ENCODE peak calls at places on chromosomes 2 and 18, in nine cellular contexts. W is gastrocnemius medialis; H is H1; F is fibroblast of lung; I is CD4-positive, alpha-beta T cell; V is mesothelial cell of epicardium; T is nephron progenitor cell; P is HFF-Myc; M is neural progenitor cell. Q is an unnamed sample.

GRCh38 chr18:27704721-27705361 is 472.1 kb downstream of the CDH2 start:
- DNase-seq in H (no peak), M (no peak), V (no peak), I (no peak), F (no peak), P (no peak), W (no peak), T (no peak), Q (no peak)

GRCh38 chr2:189763908-189764661 is 1.5 kb upstream of the OSGEPL1 start:
- DNase-seq in W (no peak), H (no peak), M (no peak), V (no peak), F (peak), T (no peak), P (no peak), I (no peak), Q (no peak)

GRCh38 chr2:85772019-85772745 is 18.4 kb downstream of the ATOH8 start:
- DNase-seq in H (no peak), V (peak), I (no peak), W (peak), M (peak), F (peak), P (peak), T (peak), Q (peak)

GRCh38 chr2:44805391-44805790 is 136.1 kb upstream of the SIX3 start:
- DNase-seq in V (no peak), T (no peak), P (no peak), M (peak), W (no peak), F (no peak), H (no peak), I (no peak), Q (no peak)

GRCh38 chr18:3758531-3758930 is 308.6 kb downstream of the TGIF1 start:
- DNase-seq in H (no peak), F (peak), T (no peak), V (no peak), M (no peak), I (no peak), P (peak), W (no peak), Q (no peak)

GRCh38 chr18:42163316-42163715 is 208.3 kb downstream of the PIK3C3 start:
- DNase-seq in T (no peak), I (no peak), V (no peak), P (no peak), F (no peak), H (no peak), M (no peak), W (no peak), Q (no peak)

GRCh38 chr2:215749092-215749957 is 264.0 kb downstream of the MREG start:
- DNase-seq in M (no peak), H (no peak), V (no peak), P (no peak), I (no peak), F (peak), T (no peak), W (peak), Q (peak)

GRCh38 chr2:144331652-144332355 is 188.1 kb downstream of the ZEB2 start:
- DNase-seq in I (no peak), T (no peak), M (peak), H (no peak), V (no peak), P (no peak), F (no peak), W (peak), Q (no peak)

GRCh38 chr2:54483426-54483825 is 27.3 kb downstream of the SPTBN1 start:
- DNase-seq in F (peak), P (no peak), M (no peak), H (no peak), V (no peak), T (no peak), W (no peak), I (no peak), Q (no peak)

GRCh38 chr2:232525796-232526195 is at the start of gene CHRND:
- DNase-seq in V (no peak), H (no peak), I (no peak), F (no peak), T (peak), M (peak), P (no peak), W (peak), Q (no peak)

GRCh38 chr2:215626812-215627281 is 191.0 kb upstream of the FN1 start:
- DNase-seq in P (no peak), I (no peak), V (no peak), M (no peak), F (no peak), H (no peak), T (no peak), W (no peak), Q (no peak)

GRCh38 chr2:20674974-20675679 is 8.2 kb downstream of the GDF7 start:
- DNase-seq in H (no peak), F (peak), P (no peak), M (no peak), T (no peak), I (no peak), V (no peak), W (no peak), Q (no peak)

GRCh38 chr2:202762546-202762945 is 109.0 kb downstream of the ICA1L start:
- DNase-seq in I (no peak), V (no peak), M (no peak), F (peak), T (no peak), W (no peak), P (no peak), H (no peak), Q (no peak)

GRCh38 chr18:42414756-42415454 is 459.9 kb downstream of the PIK3C3 start:
- DNase-seq in V (no peak), F (peak), T (no peak), W (no peak), I (no peak), H (no peak), P (no peak), M (no peak), Q (no peak)

GRCh38 chr2:27742571-27742970 is 28.9 kb upstream of the MRPL33 start:
- DNase-seq in P (no peak), T (no peak), I (no peak), M (no peak), V (no peak), H (no peak), W (no peak), F (no peak), Q (no peak)

GRCh38 chr2:75310915-75311314 is 111.6 kb upstream of the TACR1 start:
- DNase-seq in V (no peak), P (no peak), W (no peak), M (no peak), I (no peak), F (peak), T (no peak), H (no peak), Q (no peak)

GRCh38 chr2:47321411-47322031 is 81.4 kb upstream of the MSH2 start:
- DNase-seq in H (no peak), P (no peak), I (no peak), M (no peak), F (peak), V (no peak), W (no peak), T (no peak), Q (no peak)

GRCh38 chr18:21071071-21071470 is 40.5 kb downstream of the ROCK1 start:
- DNase-seq in T (no peak), P (no peak), I (no peak), V (no peak), M (no peak), W (no peak), F (no peak), H (no peak), Q (no peak)

GRCh38 chr2:135745545-135745944 is 3.9 kb downstream of the UBXN4 start:
- DNase-seq in P (no peak), I (no peak), W (no peak), M (no peak), V (no peak), F (peak), H (no peak), T (no peak), Q (no peak)

DNA sequence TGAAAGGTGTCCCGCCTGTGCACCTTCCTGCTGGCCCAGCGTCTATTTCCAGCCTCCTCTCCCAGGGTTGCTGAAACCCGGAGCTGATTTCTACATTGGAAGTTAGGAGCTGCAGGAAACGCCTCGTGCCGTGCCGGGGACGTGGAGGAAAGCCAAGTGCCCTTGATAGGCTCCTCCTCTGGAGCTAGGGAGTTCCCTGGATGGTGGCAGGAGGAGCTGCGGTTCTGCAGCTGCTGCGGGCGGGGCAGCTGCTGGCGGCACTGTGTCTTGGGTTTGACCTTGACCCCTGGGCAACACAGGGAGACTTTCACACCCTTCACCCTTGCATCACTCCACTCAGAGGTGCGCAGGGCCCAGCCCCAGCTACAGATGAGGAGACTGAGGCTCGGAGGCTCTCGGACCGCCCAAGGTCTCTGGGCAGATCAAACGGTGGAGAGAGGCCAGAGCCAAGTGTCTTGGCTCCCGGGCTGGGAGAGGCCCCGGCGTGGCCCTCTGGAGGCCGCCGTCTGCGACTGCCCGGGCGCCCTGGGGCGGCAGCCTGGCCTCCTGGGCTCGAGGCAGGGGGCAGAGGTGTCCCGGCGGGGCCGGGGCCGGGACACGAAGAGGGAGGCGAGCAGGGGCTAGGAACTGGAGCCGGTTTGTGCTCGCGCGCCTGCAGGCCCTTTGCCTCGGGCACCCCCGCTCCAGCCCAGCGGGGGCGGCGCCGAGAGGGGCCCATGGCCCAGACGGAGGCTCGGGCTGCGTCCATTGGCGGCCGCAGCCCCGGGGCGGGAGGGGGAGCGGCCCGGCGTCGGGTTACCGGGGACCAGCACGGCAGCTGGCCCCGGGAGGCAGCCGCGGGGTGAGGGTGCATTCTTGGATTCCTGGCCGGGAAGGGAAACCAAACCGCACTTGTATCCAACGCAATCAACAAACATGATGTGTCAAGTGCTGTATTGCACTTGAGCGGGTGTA is 129.7 kb upstream of the SLC1A4 start:
- DNase-seq in F (peak), V (peak), I (no peak), T (peak), M (peak), H (no peak), W (peak), P (peak), Q (peak)
- TF ChIP-seq CTCF in F (no peak), V (no peak), I (no peak), T (no peak), M (peak), H (no peak), W (no peak), P (no peak), Q (no peak)

GRCh38 chr2:9769171-9770005 is 73.9 kb upstream of the TAF1B start:
- DNase-seq in V (no peak), W (no peak), I (no peak), M (peak), P (no peak), F (no peak), H (no peak), T (peak), Q (no peak)

GRCh38 chr2:9770006-9770307 is 73.3 kb upstream of the TAF1B start:
- DNase-seq in F (no peak), I (no peak), P (no peak), H (no peak), T (no peak), M (no peak), W (no peak), V (no peak), Q (no peak)

GRCh38 chr2:9770308-9771100 is 72.8 kb upstream of the TAF1B start:
- DNase-seq in I (peak), T (peak), V (no peak), H (peak), M (peak), P (no peak), F (peak), W (peak), Q (peak)

GRCh38 chr2:9767656-9768281 is 75.5 kb upstream of the TAF1B start:
- DNase-seq in H (no peak), T (no peak), I (no peak), W (no peak), P (no peak), F (no peak), V (no peak), M (no peak), Q (no peak)

DNA sequence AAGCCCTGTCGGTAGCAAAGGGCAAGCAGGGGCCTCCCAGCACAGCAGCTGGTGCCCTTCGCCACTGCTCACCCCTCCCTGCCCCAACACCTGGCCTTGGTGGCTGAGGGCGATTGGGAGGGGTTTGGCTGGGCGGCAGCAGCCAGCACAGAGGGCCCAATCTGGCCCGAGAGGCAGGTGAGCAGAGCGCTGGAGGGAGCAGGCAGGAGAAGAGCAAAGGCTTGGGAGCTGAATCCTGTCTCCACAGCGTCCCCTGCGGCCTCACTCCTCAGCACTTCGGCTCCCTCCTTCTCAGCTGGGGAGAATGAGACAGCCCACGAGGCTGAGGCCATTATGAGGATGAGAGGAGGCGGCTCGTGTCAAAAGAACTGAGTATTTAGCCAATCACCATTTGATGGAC is 74.9 kb upstream of the TAF1B start:
- DNase-seq in T (peak), I (no peak), F (no peak), W (no peak), M (peak), V (no peak), P (no peak), H (peak), Q (no peak)
- TF ChIP-seq CTCF in T (peak), I (no peak), F (peak), W (peak), M (peak), V (no peak), P (peak), H (peak), Q (no peak)

GRCh38 chr2:110114007-110114591 is 1.5 kb downstream of the MALL start:
- DNase-seq in H (no peak), M (no peak), W (no peak), I (no peak), P (no peak), V (no peak), F (peak), T (no peak), Q (no peak)
- TF ChIP-seq CTCF in H (no peak), M (no peak), W (peak), I (no peak), P (peak), V (no peak), F (peak), T (no peak), Q (no peak)

GRCh38 chr2:88177556-88177955 is 7.4 kb downstream of the THNSL2 start:
- DNase-seq in I (no peak), M (no peak), T (no peak), P (no peak), F (no peak), H (no peak), W (peak), V (no peak), Q (no peak)
- TF ChIP-seq CTCF in I (no peak), M (no peak), T (no peak), P (no peak), F (no peak), H (no peak), W (no peak), V (no peak), Q (no peak)

DNA sequence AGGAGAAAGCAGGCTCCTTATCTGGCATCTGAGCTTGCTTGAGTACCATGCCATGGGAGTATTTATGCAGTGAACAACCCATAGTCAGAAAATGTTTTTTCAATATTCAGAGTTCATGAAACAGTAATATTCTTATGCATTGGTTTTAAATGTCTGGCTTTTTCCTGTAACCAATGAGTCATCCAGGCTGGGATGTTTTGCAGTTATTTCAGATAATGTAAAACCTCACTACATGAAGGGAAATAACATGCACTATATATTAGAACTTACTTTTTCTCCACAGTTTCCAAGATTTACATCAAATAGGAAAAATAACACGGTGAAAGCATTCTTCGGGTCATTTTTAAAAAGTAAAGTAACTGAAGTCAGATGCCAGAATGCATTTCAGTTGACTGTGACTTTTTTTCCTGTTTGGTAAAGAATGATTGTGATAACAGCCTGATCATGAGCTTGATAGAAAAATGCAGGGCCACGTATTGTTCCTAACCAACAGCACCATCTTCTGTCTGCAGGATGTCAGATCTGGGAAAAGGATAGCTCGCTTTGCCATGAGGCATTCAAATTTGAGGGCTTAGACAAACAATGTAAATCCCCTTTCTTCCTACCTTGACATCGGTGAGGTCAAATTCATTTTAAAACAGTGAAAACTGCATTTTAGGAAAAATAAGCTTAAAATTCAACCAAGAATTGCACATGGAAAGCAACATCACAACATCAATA is 152.8 kb downstream of the DSC3 start:
- DNase-seq in H (no peak), W (no peak), V (no peak), M (peak), P (no peak), T (peak), I (no peak), F (peak), Q (no peak)
- TF ChIP-seq CTCF in H (peak), W (no peak), V (no peak), M (peak), P (no peak), T (peak), I (no peak), F (no peak), Q (no peak)

GRCh38 chr18:37383036-37383788 is 182.4 kb downstream of the CELF4 start:
- DNase-seq in H (no peak), W (no peak), I (no peak), P (no peak), V (no peak), T (no peak), M (no peak), F (no peak), Q (no peak)
- TF ChIP-seq CTCF in H (no peak), W (no peak), I (no peak), P (no peak), V (no peak), T (no peak), M (no peak), F (no peak), Q (no peak)

Q was measured in AG09319.